ENCODE peak calls at places on chromosomes 7 and 10, in nine cellular contexts. T, O, U, N, K, W, J, Q and I are unnamed samples.

GRCh38 chr10:63068246-63068645 is 64.9 kb upstream of the NRBF2 start:
- DNase-seq in Q (no peak), W (no peak), J (no peak), N (no peak), O (no peak), K (no peak), T (peak), U (no peak), I (no peak)

GRCh38 chr7:65798111-65799075 is 74.5 kb upstream of the VKORC1L1 start:
- DNase-seq in K (no peak), T (peak), Q (no peak), O (peak), U (no peak), W (no peak), N (peak), J (peak), I (no peak)

GRCh38 chr10:670038-670437 is 19.4 kb downstream of the DIP2C start:
- DNase-seq in U (no peak), W (no peak), J (no peak), Q (no peak), K (no peak), N (no peak), O (no peak), T (no peak), I (no peak)

GRCh38 chr7:16817536-16817935 is 12.7 kb upstream of the AGR2 start:
- DNase-seq in U (peak), Q (no peak), W (no peak), N (peak), K (no peak), T (peak), O (no peak), J (no peak), I (no peak)

GRCh38 chr10:4947635-4948596 is 15.3 kb upstream of the AKR1C1 start:
- DNase-seq in J (no peak), O (no peak), K (no peak), W (no peak), U (peak), Q (no peak), T (peak), N (peak), I (no peak)

GRCh38 chr10:77416327-77417135 is 221.1 kb downstream of the KCNMA1 start:
- DNase-seq in K (no peak), W (no peak), N (no peak), T (peak), Q (no peak), O (no peak), U (no peak), J (no peak), I (no peak)

GRCh38 chr7:74272305-74273038 is 16.7 kb upstream of the CLIP2 start:
- DNase-seq in O (no peak), U (peak), Q (no peak), W (peak), N (no peak), J (peak), T (peak), K (peak), I (peak)

GRCh38 chr7:13231216-13231615 is 543.8 kb downstream of the ARL4A start:
- DNase-seq in O (no peak), T (no peak), Q (no peak), K (no peak), J (no peak), U (no peak), N (no peak), W (no peak), I (no peak)

GRCh38 chr7:130334274-130334673 is 10.3 kb upstream of the CPA5 start:
- DNase-seq in Q (no peak), W (no peak), T (peak), O (no peak), U (no peak), N (no peak), J (no peak), K (no peak), I (no peak)

GRCh38 chr7:122305475-122306319 is 1.1 kb upstream of the FEZF1 start:
- DNase-seq in W (no peak), Q (no peak), T (no peak), N (peak), O (no peak), U (no peak), K (no peak), J (no peak), I (no peak)

GRCh38 chr10:22903694-22904093 is 24.2 kb upstream of the ARMC3 start:
- DNase-seq in O (no peak), N (no peak), K (no peak), T (no peak), Q (no peak), W (no peak), J (no peak), U (no peak), I (no peak)

GRCh38 chr10:100007239-100008141 is 2.3 kb downstream of the DNMBP start:
- DNase-seq in W (no peak), Q (no peak), K (no peak), N (peak), U (no peak), J (peak), O (no peak), T (no peak), I (no peak)

GRCh38 chr10:77925795-77926565 is 575 bp downstream of the DLG5 start:
- DNase-seq in Q (no peak), N (peak), K (peak), J (no peak), O (peak), W (peak), T (peak), U (no peak), I (peak)

GRCh38 chr7:101405474-101406067 is 42.9 kb downstream of the COL26A1 start:
- DNase-seq in T (no peak), W (no peak), O (no peak), Q (no peak), N (no peak), U (no peak), K (no peak), J (no peak), I (no peak)

GRCh38 chr7:31735991-31736982 is 49.3 kb downstream of the PPP1R17 start:
- DNase-seq in U (peak), W (no peak), Q (no peak), J (peak), K (peak), O (no peak), T (peak), N (peak), I (peak)

GRCh38 chr10:79403441-79404230 is 41.8 kb downstream of the ZCCHC24 start:
- DNase-seq in N (no peak), U (peak), K (peak), Q (no peak), J (no peak), W (peak), O (no peak), T (no peak), I (peak)

GRCh38 chr7:43876976-43877745 is 7.8 kb upstream of the MRPS24 start:
- DNase-seq in U (no peak), O (no peak), W (no peak), J (no peak), K (no peak), T (no peak), N (no peak), Q (no peak), I (no peak)

GRCh38 chr10:71920540-71921318 is 43.5 kb upstream of the CHST3 start:
- DNase-seq in Q (no peak), K (no peak), U (peak), T (peak), W (no peak), N (no peak), O (no peak), J (no peak), I (no peak)

GRCh38 chr7:96327429-96327828 is 5.5 kb upstream of the SLC25A13 start:
- DNase-seq in K (no peak), J (no peak), T (no peak), O (no peak), W (no peak), U (no peak), N (peak), Q (no peak), I (no peak)

GRCh38 chr7:74203157-74203556 is 6.6 kb upstream of the LAT2 start:
- DNase-seq in U (peak), N (peak), O (no peak), Q (no peak), J (no peak), K (no peak), T (peak), W (peak), I (no peak)

GRCh38 chr7:30266686-30267085 is 17.7 kb upstream of the ZNRF2 start:
- DNase-seq in T (no peak), W (no peak), N (no peak), O (no peak), Q (no peak), U (no peak), K (no peak), J (no peak), I (no peak)